ENCODE peak calls at places on chromosomes 3 and 15, in eight cellular contexts. N is adrenal gland; W is AML-193; R is NCI-H524; D is activated CD4-positive, alpha-beta memory T cell treated with anti-CD3 and anti-CD28 coated beads, Interleukin-2, amount 10 ng/mL, durations not matched to agents 7 days and 5 days; K is fibroblast of villous mesenchyme; E is T-helper 17 cell; X is foreskin keratinocyte. G is an unnamed sample.

GRCh38 chr3:146640955-146641867 is 36.1 kb upstream of the PLSCR5 start:
- DNase-seq in E (no peak), R (peak), X (no peak), D (no peak), K (peak), W (peak), N (no peak), G (no peak)

GRCh38 chr15:100901702-100902435 is 17.3 kb upstream of the LRRK1 start:
- DNase-seq in N (no peak), E (no peak), D (no peak), K (peak), R (no peak), X (no peak), W (no peak), G (no peak)

GRCh38 chr15:80710635-80711553 is 15.8 kb downstream of the ABHD17C start:
- DNase-seq in K (no peak), E (no peak), X (peak), W (no peak), N (no peak), R (no peak), D (peak), G (no peak)

GRCh38 chr3:100009285-100010086 is 104.8 kb downstream of the FILIP1L start:
- DNase-seq in R (no peak), K (no peak), N (no peak), W (no peak), X (no peak), E (no peak), D (no peak), G (no peak)

GRCh38 chr15:48222627-48223026 is 16.5 kb downstream of the SLC12A1 start:
- DNase-seq in X (no peak), D (no peak), N (no peak), R (no peak), E (no peak), K (no peak), W (no peak), G (no peak)

GRCh38 chr3:105369501-105370371 is 3.0 kb downstream of the ALCAM start:
- DNase-seq in W (peak), D (peak), K (peak), E (peak), N (peak), R (peak), X (peak), G (peak)

GRCh38 chr3:177934001-177934891 is 602.0 kb upstream of the KCNMB2 start:
- DNase-seq in R (no peak), W (no peak), X (no peak), D (no peak), K (peak), E (no peak), N (peak), G (no peak)

GRCh38 chr3:69791111-69791510 is 51.8 kb downstream of the MITF start:
- DNase-seq in R (no peak), E (no peak), W (no peak), D (no peak), K (peak), N (peak), X (no peak), G (no peak)

GRCh38 chr3:25572919-25573385 is 91.8 kb downstream of the TOP2B start:
- DNase-seq in R (no peak), X (no peak), D (no peak), E (no peak), W (no peak), N (no peak), K (peak), G (no peak)

GRCh38 chr15:69410290-69410874 is 3.8 kb upstream of the KIF23 start:
- DNase-seq in E (no peak), K (no peak), N (no peak), W (no peak), X (peak), R (peak), D (no peak), G (no peak)

GRCh38 chr3:162295323-162295983 is 798.8 kb downstream of the OTOL1 start:
- DNase-seq in R (no peak), X (peak), D (no peak), N (no peak), E (no peak), W (no peak), K (peak), G (no peak)

GRCh38 chr3:46540550-46540949 is 25.6 kb downstream of the LRRC2 start:
- DNase-seq in E (no peak), D (no peak), N (no peak), K (no peak), W (no peak), X (no peak), R (no peak), G (no peak)

GRCh38 chr15:77037475-77038209 is 33.3 kb downstream of the TSPAN3 start:
- DNase-seq in X (no peak), W (no peak), D (no peak), N (peak), R (no peak), K (no peak), E (peak), G (no peak)

GRCh38 chr3:60056394-60056793 is 1006.6 kb upstream of the CFAP20DC start:
- DNase-seq in K (no peak), D (no peak), N (no peak), X (no peak), E (no peak), W (no peak), R (no peak), G (no peak)

GRCh38 chr15:91302588-91303439 is 202.8 kb downstream of the SV2B start:
- DNase-seq in N (peak), D (no peak), X (peak), E (no peak), W (peak), R (peak), K (peak), G (peak)

GRCh38 chr3:53056442-53056841 is 10.6 kb upstream of the SFMBT1 start:
- DNase-seq in N (no peak), D (no peak), E (no peak), X (no peak), R (peak), W (no peak), K (peak), G (no peak)

GRCh38 chr15:90814193-90814811 is 54.1 kb upstream of the FURIN start:
- DNase-seq in R (no peak), K (peak), D (no peak), W (no peak), N (no peak), X (no peak), E (no peak), G (no peak)

GRCh38 chr3:179174898-179175297 is 26.7 kb downstream of the PIK3CA start:
- DNase-seq in K (no peak), E (no peak), X (no peak), D (no peak), W (no peak), N (no peak), R (no peak), G (no peak)

GRCh38 chr3:25604107-25604805 is 60.5 kb downstream of the TOP2B start:
- DNase-seq in R (no peak), D (no peak), K (peak), X (no peak), W (peak), N (no peak), E (no peak), G (no peak)

GRCh38 chr3:71102111-71103039 is 481.2 kb downstream of the FOXP1 start:
- DNase-seq in R (no peak), K (peak), E (no peak), N (no peak), W (no peak), D (no peak), X (no peak), G (no peak)

GRCh38 chr15:25185791-25186190 is 231.0 kb downstream of the SNRPN start:
- DNase-seq in K (no peak), X (no peak), W (no peak), E (no peak), N (no peak), R (no peak), D (no peak), G (peak)

GRCh38 chr3:101829066-101829830 is 20.1 kb upstream of the NFKBIZ start:
- DNase-seq in W (no peak), R (peak), K (peak), E (peak), D (peak), X (no peak), N (peak), G (peak)

GRCh38 chr3:64084640-64085039 is 61.3 kb upstream of the PSMD6 start:
- DNase-seq in D (no peak), K (no peak), X (peak), R (no peak), E (no peak), N (no peak), W (no peak), G (no peak)

GRCh38 chr3:71002298-71002697 is 581.2 kb downstream of the FOXP1 start:
- DNase-seq in W (no peak), K (no peak), E (no peak), D (no peak), X (no peak), R (no peak), N (no peak), G (no peak)

GRCh38 chr3:37135561-37135960 is 38.8 kb downstream of the LRRFIP2 start:
- DNase-seq in X (no peak), N (no peak), K (no peak), D (no peak), E (no peak), W (no peak), R (no peak), G (no peak)

GRCh38 chr3:88032245-88032644 is 26.6 kb downstream of the CGGBP1 start:
- DNase-seq in N (no peak), X (no peak), R (no peak), E (no peak), K (peak), D (no peak), W (peak), G (no peak)